ENCODE peak calls at places on chromosomes 5 and 9, in eight cellular contexts. One of them, this sample, is unnamed.

GRCh38 chr9:93949694-93950449 is 5.3 kb downstream of the BARX1 start:
- DNase-seq in activated T-cell treated with anti-CD3 and anti-CD28 coated beads, Interleukin-2, amount 50 U/mL, for 48 hours: peak
- DNase-seq in heart right ventricle: no peak
- DNase-seq in HEK293T: no peak
- DNase-seq in iPS-NIHi11: no peak
- DNase-seq in neural progenitor cell: peak
- DNase-seq in AG08396: no peak
- DNase-seq in CD8-positive, alpha-beta T cell: no peak
- DNase-seq in this sample: no peak

GRCh38 chr9:85553475-85553874 is 188.3 kb downstream of the AGTPBP1 start:
- DNase-seq in activated T-cell treated with anti-CD3 and anti-CD28 coated beads, Interleukin-2, amount 50 U/mL, for 48 hours: no peak
- DNase-seq in heart right ventricle: no peak
- DNase-seq in HEK293T: no peak
- DNase-seq in iPS-NIHi11: no peak
- DNase-seq in neural progenitor cell: no peak
- DNase-seq in AG08396: no peak
- DNase-seq in CD8-positive, alpha-beta T cell: no peak
- DNase-seq in this sample: no peak

GRCh38 chr9:114674076-114674797 is 7.8 kb downstream of the TEX48 start:
- DNase-seq in activated T-cell treated with anti-CD3 and anti-CD28 coated beads, Interleukin-2, amount 50 U/mL, for 48 hours: no peak
- DNase-seq in heart right ventricle: no peak
- DNase-seq in HEK293T: no peak
- DNase-seq in iPS-NIHi11: no peak
- DNase-seq in neural progenitor cell: no peak
- DNase-seq in AG08396: no peak
- DNase-seq in CD8-positive, alpha-beta T cell: no peak
- DNase-seq in this sample: no peak

GRCh38 chr9:35907732-35908483 is 1.4 kb upstream of the SPAAR start:
- DNase-seq in activated T-cell treated with anti-CD3 and anti-CD28 coated beads, Interleukin-2, amount 50 U/mL, for 48 hours: no peak
- DNase-seq in heart right ventricle: peak
- DNase-seq in HEK293T: no peak
- DNase-seq in iPS-NIHi11: peak
- DNase-seq in neural progenitor cell: peak
- DNase-seq in AG08396: peak
- DNase-seq in CD8-positive, alpha-beta T cell: no peak
- DNase-seq in this sample: no peak

GRCh38 chr9:8382777-8383527 is 583.4 kb upstream of the DMAC1 start:
- DNase-seq in activated T-cell treated with anti-CD3 and anti-CD28 coated beads, Interleukin-2, amount 50 U/mL, for 48 hours: no peak
- DNase-seq in heart right ventricle: no peak
- DNase-seq in HEK293T: no peak
- DNase-seq in iPS-NIHi11: no peak
- DNase-seq in neural progenitor cell: no peak
- DNase-seq in AG08396: no peak
- DNase-seq in CD8-positive, alpha-beta T cell: no peak
- DNase-seq in this sample: no peak

GRCh38 chr9:116154976-116155699 is 1.5 kb downstream of the PAPPA start:
- DNase-seq in activated T-cell treated with anti-CD3 and anti-CD28 coated beads, Interleukin-2, amount 50 U/mL, for 48 hours: no peak
- DNase-seq in heart right ventricle: no peak
- DNase-seq in HEK293T: no peak
- DNase-seq in iPS-NIHi11: no peak
- DNase-seq in neural progenitor cell: peak
- DNase-seq in AG08396: no peak
- DNase-seq in CD8-positive, alpha-beta T cell: no peak
- DNase-seq in this sample: peak

GRCh38 chr5:120035815-120036577 is 406.6 kb downstream of the FAM170A start:
- DNase-seq in activated T-cell treated with anti-CD3 and anti-CD28 coated beads, Interleukin-2, amount 50 U/mL, for 48 hours: no peak
- DNase-seq in heart right ventricle: no peak
- DNase-seq in HEK293T: no peak
- DNase-seq in iPS-NIHi11: no peak
- DNase-seq in neural progenitor cell: no peak
- DNase-seq in AG08396: no peak
- DNase-seq in CD8-positive, alpha-beta T cell: no peak
- DNase-seq in this sample: no peak

GRCh38 chr9:37996050-37996811 is 72.8 kb downstream of the SHB start:
- DNase-seq in activated T-cell treated with anti-CD3 and anti-CD28 coated beads, Interleukin-2, amount 50 U/mL, for 48 hours: no peak
- DNase-seq in heart right ventricle: no peak
- DNase-seq in HEK293T: no peak
- DNase-seq in iPS-NIHi11: no peak
- DNase-seq in neural progenitor cell: no peak
- DNase-seq in AG08396: no peak
- DNase-seq in CD8-positive, alpha-beta T cell: no peak
- DNase-seq in this sample: no peak

GRCh38 chr9:92882276-92882675 is 4.4 kb upstream of the ZNF484 start:
- DNase-seq in activated T-cell treated with anti-CD3 and anti-CD28 coated beads, Interleukin-2, amount 50 U/mL, for 48 hours: no peak
- DNase-seq in heart right ventricle: no peak
- DNase-seq in HEK293T: no peak
- DNase-seq in iPS-NIHi11: peak
- DNase-seq in neural progenitor cell: no peak
- DNase-seq in AG08396: no peak
- DNase-seq in CD8-positive, alpha-beta T cell: no peak
- DNase-seq in this sample: no peak

GRCh38 chr9:96566401-96567202 is 53.0 kb downstream of the CDC14B start:
- DNase-seq in activated T-cell treated with anti-CD3 and anti-CD28 coated beads, Interleukin-2, amount 50 U/mL, for 48 hours: peak
- DNase-seq in heart right ventricle: peak
- DNase-seq in HEK293T: peak
- DNase-seq in iPS-NIHi11: peak
- DNase-seq in neural progenitor cell: peak
- DNase-seq in AG08396: peak
- DNase-seq in CD8-positive, alpha-beta T cell: peak
- DNase-seq in this sample: peak

GRCh38 chr9:88179080-88179521 is 40.8 kb upstream of the SPATA31C2 start:
- DNase-seq in activated T-cell treated with anti-CD3 and anti-CD28 coated beads, Interleukin-2, amount 50 U/mL, for 48 hours: peak
- DNase-seq in heart right ventricle: peak
- DNase-seq in HEK293T: no peak
- DNase-seq in iPS-NIHi11: no peak
- DNase-seq in neural progenitor cell: no peak
- DNase-seq in AG08396: no peak
- DNase-seq in CD8-positive, alpha-beta T cell: peak
- DNase-seq in this sample: peak

GRCh38 chr5:38655691-38656090 is 99.2 kb upstream of the LIFR start:
- DNase-seq in activated T-cell treated with anti-CD3 and anti-CD28 coated beads, Interleukin-2, amount 50 U/mL, for 48 hours: no peak
- DNase-seq in heart right ventricle: no peak
- DNase-seq in HEK293T: no peak
- DNase-seq in iPS-NIHi11: no peak
- DNase-seq in neural progenitor cell: peak
- DNase-seq in AG08396: no peak
- DNase-seq in CD8-positive, alpha-beta T cell: no peak
- DNase-seq in this sample: no peak

GRCh38 chr5:157354825-157355224 is 88.9 kb downstream of the CYFIP2 start:
- DNase-seq in activated T-cell treated with anti-CD3 and anti-CD28 coated beads, Interleukin-2, amount 50 U/mL, for 48 hours: no peak
- DNase-seq in heart right ventricle: no peak
- DNase-seq in HEK293T: no peak
- DNase-seq in iPS-NIHi11: peak
- DNase-seq in neural progenitor cell: peak
- DNase-seq in AG08396: no peak
- DNase-seq in CD8-positive, alpha-beta T cell: no peak
- DNase-seq in this sample: no peak

GRCh38 chr9:126334626-126335621 is 8.3 kb downstream of the MVB12B start:
- DNase-seq in activated T-cell treated with anti-CD3 and anti-CD28 coated beads, Interleukin-2, amount 50 U/mL, for 48 hours: no peak
- DNase-seq in heart right ventricle: no peak
- DNase-seq in HEK293T: no peak
- DNase-seq in iPS-NIHi11: no peak
- DNase-seq in neural progenitor cell: no peak
- DNase-seq in AG08396: peak
- DNase-seq in CD8-positive, alpha-beta T cell: no peak
- DNase-seq in this sample: no peak